ENCODE peak calls at places on chromosomes 7 and 10, in five cellular contexts. One of them, this sample, is unnamed.

GRCh38 chr10:61280303-61280702 is 172.9 kb downstream of the TMEM26 start:
- DNase-seq in breast epithelium: no peak
- DNase-seq in brain microvascular endothelial cell: peak
- DNase-seq in epithelial cell of proximal tubule: peak
- DNase-seq in WTC11: no peak
- DNase-seq in this sample: no peak

GRCh38 chr10:33808475-33808874 is 474.0 kb upstream of the NRP1 start:
- DNase-seq in breast epithelium: no peak
- DNase-seq in brain microvascular endothelial cell: peak
- DNase-seq in epithelial cell of proximal tubule: no peak
- DNase-seq in WTC11: no peak
- DNase-seq in this sample: no peak

GRCh38 chr10:6177880-6178281 is 24.9 kb upstream of the PFKFB3 start:
- DNase-seq in breast epithelium: no peak
- DNase-seq in brain microvascular endothelial cell: no peak
- DNase-seq in epithelial cell of proximal tubule: no peak
- DNase-seq in WTC11: no peak
- DNase-seq in this sample: no peak

GRCh38 chr10:44847110-44847509 is 64.0 kb upstream of the TMEM72 start:
- DNase-seq in breast epithelium: no peak
- DNase-seq in brain microvascular endothelial cell: no peak
- DNase-seq in epithelial cell of proximal tubule: no peak
- DNase-seq in WTC11: no peak
- DNase-seq in this sample: no peak

GRCh38 chr10:111872591-111872990 is 311.0 kb downstream of the GPAM start:
- DNase-seq in breast epithelium: no peak
- DNase-seq in brain microvascular endothelial cell: no peak
- DNase-seq in epithelial cell of proximal tubule: no peak
- DNase-seq in WTC11: no peak
- DNase-seq in this sample: no peak

GRCh38 chr7:95569720-95570119 is 26.6 kb downstream of the PDK4 start:
- DNase-seq in breast epithelium: no peak
- DNase-seq in brain microvascular endothelial cell: no peak
- DNase-seq in epithelial cell of proximal tubule: no peak
- DNase-seq in WTC11: no peak
- DNase-seq in this sample: no peak

GRCh38 chr10:83701799-83702198 is 437.5 kb upstream of the GHITM start:
- DNase-seq in breast epithelium: no peak
- DNase-seq in brain microvascular endothelial cell: no peak
- DNase-seq in epithelial cell of proximal tubule: no peak
- DNase-seq in WTC11: no peak
- DNase-seq in this sample: no peak

GRCh38 chr7:116277070-116277469 is 66.7 kb downstream of the TES start:
- DNase-seq in breast epithelium: no peak
- DNase-seq in brain microvascular endothelial cell: no peak
- DNase-seq in epithelial cell of proximal tubule: no peak
- DNase-seq in WTC11: no peak
- DNase-seq in this sample: no peak

GRCh38 chr7:112515989-112516388 is 35.2 kb downstream of the LSMEM1 start:
- DNase-seq in breast epithelium: no peak
- DNase-seq in brain microvascular endothelial cell: no peak
- DNase-seq in epithelial cell of proximal tubule: no peak
- DNase-seq in WTC11: no peak
- DNase-seq in this sample: no peak

GRCh38 chr7:129163875-129164544 is 19.5 kb downstream of the TSPAN33 start:
- DNase-seq in breast epithelium: no peak
- DNase-seq in brain microvascular endothelial cell: peak
- DNase-seq in epithelial cell of proximal tubule: no peak
- DNase-seq in WTC11: no peak
- DNase-seq in this sample: peak

GRCh38 chr10:43237631-43238446 is 29.0 kb downstream of the RASGEF1A start:
- DNase-seq in breast epithelium: peak
- DNase-seq in brain microvascular endothelial cell: no peak
- DNase-seq in epithelial cell of proximal tubule: no peak
- DNase-seq in WTC11: peak
- DNase-seq in this sample: no peak

GRCh38 chr7:51152801-51153200 is 163.8 kb downstream of the COBL start:
- DNase-seq in breast epithelium: no peak
- DNase-seq in brain microvascular endothelial cell: no peak
- DNase-seq in epithelial cell of proximal tubule: no peak
- DNase-seq in WTC11: no peak
- DNase-seq in this sample: no peak

GRCh38 chr7:159099711-159100231 is 44.9 kb downstream of the VIPR2 start:
- DNase-seq in breast epithelium: peak
- DNase-seq in brain microvascular endothelial cell: no peak
- DNase-seq in epithelial cell of proximal tubule: no peak
- DNase-seq in WTC11: no peak
- DNase-seq in this sample: no peak

GRCh38 chr7:98418271-98418635 is 17.4 kb upstream of the BAIAP2L1 start:
- DNase-seq in breast epithelium: no peak
- DNase-seq in brain microvascular endothelial cell: peak
- DNase-seq in epithelial cell of proximal tubule: no peak
- DNase-seq in WTC11: no peak
- DNase-seq in this sample: no peak

GRCh38 chr7:21154592-21154991 is 273.3 kb upstream of the SP4 start:
- DNase-seq in breast epithelium: no peak
- DNase-seq in brain microvascular endothelial cell: no peak
- DNase-seq in epithelial cell of proximal tubule: no peak
- DNase-seq in WTC11: no peak
- DNase-seq in this sample: no peak

GRCh38 chr10:127984944-127985343 is 78.0 kb downstream of the PTPRE start:
- DNase-seq in breast epithelium: no peak
- DNase-seq in brain microvascular endothelial cell: no peak
- DNase-seq in epithelial cell of proximal tubule: no peak
- DNase-seq in WTC11: no peak
- DNase-seq in this sample: no peak

GRCh38 chr7:8035647-8036518 is 67.3 kb downstream of the GLCCI1 start:
- DNase-seq in breast epithelium: no peak
- DNase-seq in brain microvascular endothelial cell: peak
- DNase-seq in epithelial cell of proximal tubule: no peak
- DNase-seq in WTC11: no peak
- DNase-seq in this sample: no peak

GRCh38 chr7:127922661-127923060 is 108.6 kb downstream of the LRRC4 start:
- DNase-seq in breast epithelium: no peak
- DNase-seq in brain microvascular endothelial cell: no peak
- DNase-seq in epithelial cell of proximal tubule: no peak
- DNase-seq in WTC11: no peak
- DNase-seq in this sample: no peak

GRCh38 chr10:132541129-132541528 is 3.5 kb downstream of the INPP5A start:
- DNase-seq in breast epithelium: no peak
- DNase-seq in brain microvascular endothelial cell: no peak
- DNase-seq in epithelial cell of proximal tubule: no peak
- DNase-seq in WTC11: peak
- DNase-seq in this sample: no peak

GRCh38 chr10:132539431-132539839 is 1.8 kb downstream of the INPP5A start:
- DNase-seq in breast epithelium: peak
- DNase-seq in brain microvascular endothelial cell: no peak
- DNase-seq in epithelial cell of proximal tubule: no peak
- DNase-seq in WTC11: peak
- DNase-seq in this sample: no peak

GRCh38 chr10:132541601-132542011 is 4.0 kb downstream of the INPP5A start:
- DNase-seq in breast epithelium: no peak
- DNase-seq in brain microvascular endothelial cell: no peak
- DNase-seq in epithelial cell of proximal tubule: no peak
- DNase-seq in WTC11: peak
- DNase-seq in this sample: peak

GRCh38 chr10:132539894-132540293 is 2.3 kb downstream of the INPP5A start:
- DNase-seq in breast epithelium: no peak
- DNase-seq in brain microvascular endothelial cell: peak
- DNase-seq in epithelial cell of proximal tubule: no peak
- DNase-seq in WTC11: no peak
- DNase-seq in this sample: no peak

GRCh38 chr10:132540456-132540855 is 2.9 kb downstream of the INPP5A start:
- DNase-seq in breast epithelium: no peak
- DNase-seq in brain microvascular endothelial cell: peak
- DNase-seq in epithelial cell of proximal tubule: no peak
- DNase-seq in WTC11: peak
- DNase-seq in this sample: no peak
- TF ChIP-seq CTCF in breast epithelium: no peak
- TF ChIP-seq CTCF in brain microvascular endothelial cell: peak
- TF ChIP-seq CTCF in epithelial cell of proximal tubule: no peak
- TF ChIP-seq CTCF in WTC11: no peak
- TF ChIP-seq CTCF in this sample: no peak

GRCh38 chr7:27244488-27245123 is 2.0 kb downstream of the EVX1 start:
- DNase-seq in breast epithelium: no peak
- DNase-seq in brain microvascular endothelial cell: no peak
- DNase-seq in epithelial cell of proximal tubule: no peak
- DNase-seq in WTC11: no peak
- DNase-seq in this sample: peak
- TF ChIP-seq CTCF in breast epithelium: no peak
- TF ChIP-seq CTCF in brain microvascular endothelial cell: no peak
- TF ChIP-seq CTCF in epithelial cell of proximal tubule: no peak
- TF ChIP-seq CTCF in WTC11: no peak
- TF ChIP-seq CTCF in this sample: no peak

DNA sequence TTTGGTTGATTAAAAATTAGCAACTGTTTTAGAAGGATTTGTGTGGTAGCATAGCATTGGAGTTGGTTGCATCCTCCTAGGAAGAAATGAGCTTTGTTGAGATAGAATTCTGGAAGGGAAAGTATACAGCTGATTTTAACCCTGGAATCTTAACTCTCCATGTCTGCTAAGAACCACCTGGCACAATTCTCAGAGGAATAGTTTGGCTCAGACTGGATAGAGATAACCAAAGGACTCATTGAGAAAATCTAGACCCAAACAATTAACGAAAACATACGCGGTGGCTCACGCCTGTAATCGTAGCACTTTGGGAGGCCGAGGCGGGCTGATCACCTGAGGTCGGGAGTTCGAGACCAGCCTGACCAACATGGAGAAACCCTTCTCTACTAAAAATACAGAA is 99.1 kb upstream of the AOAH start:
- DNase-seq in breast epithelium: no peak
- DNase-seq in brain microvascular endothelial cell: no peak
- DNase-seq in epithelial cell of proximal tubule: no peak
- DNase-seq in WTC11: no peak
- DNase-seq in this sample: no peak
- TF ChIP-seq CTCF in breast epithelium: no peak
- TF ChIP-seq CTCF in brain microvascular endothelial cell: no peak
- TF ChIP-seq CTCF in epithelial cell of proximal tubule: no peak
- TF ChIP-seq CTCF in WTC11: no peak
- TF ChIP-seq CTCF in this sample: no peak

GRCh38 chr10:100356067-100357017 is 9.3 kb downstream of the SCD start:
- DNase-seq in breast epithelium: no peak
- DNase-seq in brain microvascular endothelial cell: no peak
- DNase-seq in epithelial cell of proximal tubule: no peak
- DNase-seq in WTC11: no peak
- DNase-seq in this sample: no peak
- TF ChIP-seq CTCF in breast epithelium: no peak
- TF ChIP-seq CTCF in brain microvascular endothelial cell: no peak
- TF ChIP-seq CTCF in epithelial cell of proximal tubule: no peak
- TF ChIP-seq CTCF in WTC11: no peak
- TF ChIP-seq CTCF in this sample: no peak

GRCh38 chr10:109866168-109866994 is 56.9 kb downstream of the XPNPEP1 start:
- DNase-seq in breast epithelium: no peak
- DNase-seq in brain microvascular endothelial cell: peak
- DNase-seq in epithelial cell of proximal tubule: no peak
- DNase-seq in WTC11: no peak
- DNase-seq in this sample: no peak
- TF ChIP-seq CTCF in breast epithelium: no peak
- TF ChIP-seq CTCF in brain microvascular endothelial cell: peak
- TF ChIP-seq CTCF in epithelial cell of proximal tubule: peak
- TF ChIP-seq CTCF in WTC11: peak
- TF ChIP-seq CTCF in this sample: no peak

DNA sequence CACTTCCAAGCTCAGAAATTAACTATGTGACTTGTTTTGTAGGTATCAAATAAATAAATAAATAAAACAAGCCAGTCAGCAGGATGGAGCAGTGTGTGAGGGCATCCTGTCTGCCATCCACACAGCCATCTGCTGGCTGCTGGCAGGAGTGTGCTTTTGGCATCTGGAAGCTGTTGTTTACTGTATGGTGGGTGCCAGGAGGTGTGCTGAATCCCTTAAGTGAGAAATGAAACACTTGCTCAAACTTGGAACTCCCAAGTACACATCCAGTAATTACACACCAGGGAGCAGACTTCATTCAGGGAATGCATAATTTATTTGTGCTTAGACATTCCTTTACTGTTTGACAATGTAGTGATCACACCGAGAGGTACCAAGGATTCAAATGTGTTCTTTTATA is 16.9 kb upstream of the TAX1BP1 start:
- DNase-seq in breast epithelium: no peak
- DNase-seq in brain microvascular endothelial cell: no peak
- DNase-seq in epithelial cell of proximal tubule: no peak
- DNase-seq in WTC11: no peak
- DNase-seq in this sample: no peak
- TF ChIP-seq CTCF in breast epithelium: no peak
- TF ChIP-seq CTCF in brain microvascular endothelial cell: peak
- TF ChIP-seq CTCF in epithelial cell of proximal tubule: peak
- TF ChIP-seq CTCF in WTC11: no peak
- TF ChIP-seq CTCF in this sample: no peak

DNA sequence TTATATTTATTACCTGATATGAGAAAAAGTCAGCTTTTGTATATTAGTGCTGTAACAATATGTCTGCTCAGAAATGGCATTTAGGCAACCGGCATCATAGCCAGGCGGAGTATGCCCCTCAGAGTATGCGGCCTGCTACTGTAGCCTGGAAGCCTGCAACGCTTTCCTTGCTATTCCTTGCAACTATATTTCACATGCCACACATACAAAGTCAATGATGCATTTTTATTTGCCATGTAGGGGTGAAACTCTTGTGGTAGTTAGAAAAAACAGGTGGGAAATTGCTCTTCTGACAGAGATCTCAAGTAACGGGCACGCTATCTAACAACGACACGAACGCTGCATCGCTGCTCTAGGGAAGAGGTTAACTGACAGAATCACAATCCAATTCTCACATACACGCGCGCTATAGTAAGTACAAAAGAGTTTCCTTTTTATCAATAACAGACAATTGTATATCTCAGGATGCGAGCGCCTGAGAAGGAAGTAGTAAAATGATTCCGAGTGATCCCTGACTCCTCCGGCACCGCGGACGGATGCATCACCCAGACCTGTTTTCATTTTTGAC is 5.9 kb downstream of the EBF3 start:
- DNase-seq in breast epithelium: no peak
- DNase-seq in brain microvascular endothelial cell: no peak
- DNase-seq in epithelial cell of proximal tubule: no peak
- DNase-seq in WTC11: no peak
- DNase-seq in this sample: no peak
- TF ChIP-seq CTCF in breast epithelium: no peak
- TF ChIP-seq CTCF in brain microvascular endothelial cell: no peak
- TF ChIP-seq CTCF in epithelial cell of proximal tubule: no peak
- TF ChIP-seq CTCF in WTC11: no peak
- TF ChIP-seq CTCF in this sample: no peak